ENCODE peak calls at places on chromosome 19, in nine cellular contexts. V, B, Z, F, T, M, O, J and A are unnamed samples.

GRCh38 chr19:43755256-43755801 is 567 bp upstream of the SMG9 start:
- DNase-seq in M (no peak), V (no peak), F (peak), Z (no peak), T (peak), O (no peak), J (peak), B (peak), A (peak)

GRCh38 chr19:15869109-15869555 is 28.7 kb downstream of the CYP4F2 start:
- DNase-seq in J (peak), V (peak), Z (no peak), O (no peak), T (peak), B (peak), M (no peak), F (peak), A (no peak)

GRCh38 chr19:10155834-10156233 is 36.1 kb upstream of the EIF3G start:
- DNase-seq in B (no peak), O (no peak), J (no peak), Z (no peak), M (no peak), T (peak), V (no peak), F (no peak), A (no peak)

GRCh38 chr19:13974073-13974472 is 21.8 kb downstream of the DCAF15 start:
- DNase-seq in F (no peak), T (peak), Z (no peak), B (no peak), J (peak), O (no peak), M (no peak), V (no peak), A (no peak)

GRCh38 chr19:47210689-47211316 is 20.2 kb downstream of the BBC3 start:
- DNase-seq in Z (no peak), B (peak), F (peak), O (no peak), V (peak), M (peak), J (peak), T (peak), A (peak)

GRCh38 chr19:38213911-38214625 is 10.0 kb downstream of the DPF1 start:
- DNase-seq in O (no peak), T (peak), B (peak), F (peak), Z (no peak), M (no peak), J (no peak), V (no peak), A (no peak)

GRCh38 chr19:41848666-41849065 is 3.8 kb downstream of the DMRTC2 start:
- DNase-seq in O (no peak), F (peak), M (no peak), Z (no peak), V (no peak), B (no peak), J (no peak), T (no peak), A (no peak)

GRCh38 chr19:42154471-42155323 is 22.5 kb upstream of the POU2F2 start:
- DNase-seq in V (no peak), B (no peak), Z (no peak), M (no peak), J (no peak), F (no peak), T (no peak), O (no peak), A (no peak)

GRCh38 chr19:2494447-2495129 is 18.7 kb downstream of the GADD45B start:
- DNase-seq in T (peak), O (peak), B (peak), Z (no peak), M (no peak), J (peak), V (no peak), F (peak), A (peak)

GRCh38 chr19:45172611-45173208 is 5.3 kb downstream of the TRAPPC6A start:
- DNase-seq in M (no peak), T (no peak), V (no peak), F (no peak), Z (no peak), O (no peak), J (no peak), B (no peak), A (no peak)

GRCh38 chr19:40705950-40706619 is 10.6 kb downstream of the COQ8B start:
- DNase-seq in Z (no peak), M (no peak), T (no peak), O (no peak), J (no peak), B (no peak), V (no peak), F (no peak), A (no peak)

GRCh38 chr19:34881982-34882381 is 44.7 kb upstream of the ZNF30 start:
- DNase-seq in T (peak), O (no peak), M (no peak), B (no peak), J (no peak), Z (no peak), F (no peak), V (no peak), A (no peak)

GRCh38 chr19:30309983-30310805 is 62.0 kb upstream of the ZNF536 start:
- DNase-seq in B (no peak), T (no peak), V (no peak), M (no peak), Z (no peak), O (no peak), F (no peak), J (no peak), A (no peak)

GRCh38 chr19:11505504-11506100 is at the start of gene ZNF653:
- DNase-seq in T (peak), Z (no peak), B (peak), F (peak), O (peak), J (peak), M (peak), V (no peak), A (peak)

GRCh38 chr19:41269571-41269970 is 5.4 kb downstream of the HNRNPUL1 start:
- DNase-seq in F (no peak), M (no peak), B (no peak), T (no peak), V (no peak), Z (no peak), J (no peak), O (no peak), A (no peak)

GRCh38 chr19:55228015-55228391 is 560 bp downstream of the TMEM86B start:
- DNase-seq in B (no peak), Z (no peak), M (no peak), V (no peak), T (no peak), O (no peak), F (no peak), J (no peak), A (no peak)

GRCh38 chr19:53192771-53193533 is at the start of gene ZNF665:
- DNase-seq in J (peak), F (peak), B (peak), O (peak), Z (no peak), V (no peak), M (peak), T (peak), A (peak)

GRCh38 chr19:719081-719512 is 10.4 kb downstream of the PALM start:
- DNase-seq in J (peak), Z (no peak), F (peak), V (no peak), T (peak), B (no peak), O (no peak), M (no peak), A (no peak)

GRCh38 chr19:56637976-56638555 is 4.9 kb upstream of the SMIM17 start:
- DNase-seq in V (no peak), M (peak), T (peak), O (no peak), J (peak), Z (peak), B (peak), F (peak), A (peak)

GRCh38 chr19:3671680-3672574 is 28.3 kb downstream of the PIP5K1C start:
- DNase-seq in Z (no peak), J (no peak), B (no peak), M (no peak), F (peak), O (no peak), T (peak), V (no peak), A (no peak)

GRCh38 chr19:38233740-38234251 is 9.8 kb upstream of the DPF1 start:
- DNase-seq in F (peak), J (peak), M (peak), O (no peak), Z (no peak), B (peak), T (peak), V (no peak), A (peak)

GRCh38 chr19:9362905-9363304 is at the start of gene ZNF177:
- DNase-seq in O (no peak), M (no peak), T (peak), B (peak), V (no peak), F (no peak), J (no peak), Z (no peak), A (no peak)

DNA sequence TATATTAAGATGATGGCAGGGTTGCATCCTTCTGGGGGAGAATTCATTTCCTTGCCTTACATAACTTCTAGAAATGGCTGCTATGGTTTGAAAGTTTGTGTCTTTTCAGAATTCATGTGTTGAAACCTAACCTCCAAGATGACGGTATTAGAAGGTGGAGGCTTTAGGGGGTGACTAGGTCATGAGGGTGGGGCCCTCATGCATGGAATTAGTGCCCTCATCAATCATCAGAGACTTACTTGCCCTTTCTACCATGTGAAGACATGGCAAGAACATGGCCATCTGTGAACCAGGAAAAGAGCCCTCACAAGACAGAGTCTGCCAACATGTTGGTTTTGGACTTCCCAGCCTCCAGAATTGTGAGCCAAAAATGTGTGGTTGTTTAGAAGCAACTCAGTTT is 14.8 kb upstream of the FCER2 start:
- DNase-seq in O (no peak), T (no peak), Z (no peak), V (no peak), J (no peak), M (no peak), F (no peak), B (no peak), A (no peak)
- TF ChIP-seq CTCF in O (no peak), T (no peak), Z (no peak), V (no peak), J (no peak), M (no peak), F (no peak), B (no peak), A (no peak)

GRCh38 chr19:46202426-46202825 is 27.1 kb upstream of the IGFL1 start:
- DNase-seq in F (no peak), M (no peak), V (no peak), Z (no peak), T (no peak), J (no peak), O (no peak), B (no peak), A (no peak)
- TF ChIP-seq CTCF in F (no peak), M (no peak), V (no peak), Z (no peak), T (no peak), J (no peak), O (no peak), B (no peak), A (no peak)

DNA sequence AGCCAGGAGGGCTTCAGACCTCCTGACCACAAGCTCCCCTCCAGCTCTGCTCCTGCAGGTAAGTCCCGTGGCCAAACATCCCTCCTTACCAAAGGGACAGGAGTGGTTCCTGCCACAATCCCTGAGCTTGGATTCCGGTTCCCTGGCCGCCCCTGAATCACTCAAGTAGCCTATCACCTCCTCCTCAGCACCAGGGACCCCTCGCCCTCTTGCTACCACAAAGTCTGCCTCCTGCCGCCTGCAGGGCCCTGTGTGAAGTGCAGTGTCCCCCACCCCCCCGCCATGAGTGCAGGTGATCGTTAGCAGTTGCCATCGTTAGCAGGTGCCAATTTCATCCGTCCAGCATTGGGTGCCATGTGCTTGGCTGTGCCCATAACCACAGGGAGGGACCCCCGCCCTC is 40.8 kb upstream of the RANBP3 start:
- DNase-seq in J (no peak), F (peak), V (no peak), O (no peak), Z (no peak), M (no peak), T (no peak), B (no peak), A (no peak)
- TF ChIP-seq CTCF in J (no peak), F (no peak), V (no peak), O (no peak), Z (peak), M (peak), T (peak), B (peak), A (no peak)

GRCh38 chr19:36032251-36033104 is at the start of gene CLIP3:
- DNase-seq in J (no peak), V (no peak), F (peak), M (peak), Z (no peak), O (peak), T (peak), B (peak), A (no peak)
- TF ChIP-seq CTCF in J (no peak), V (no peak), F (no peak), M (no peak), Z (peak), O (no peak), T (peak), B (peak), A (no peak)

GRCh38 chr19:49423278-49423984 is at the start of gene PTH2:
- DNase-seq in M (no peak), V (no peak), T (no peak), B (no peak), F (no peak), Z (no peak), O (no peak), J (no peak), A (no peak)

GRCh38 chr19:49421039-49421877 is 2.0 kb downstream of the PTH2 start:
- DNase-seq in B (peak), F (peak), J (peak), T (peak), M (no peak), V (no peak), O (no peak), Z (no peak), A (peak)

GRCh38 chr19:49421878-49422202 is 1.4 kb downstream of the PTH2 start:
- DNase-seq in Z (no peak), B (no peak), J (no peak), V (no peak), T (no peak), O (no peak), F (no peak), M (no peak), A (no peak)

GRCh38 chr19:49423985-49424303 is 703 bp upstream of the PTH2 start:
- DNase-seq in T (no peak), J (no peak), B (no peak), F (no peak), O (no peak), M (no peak), Z (no peak), V (no peak), A (no peak)

DNA sequence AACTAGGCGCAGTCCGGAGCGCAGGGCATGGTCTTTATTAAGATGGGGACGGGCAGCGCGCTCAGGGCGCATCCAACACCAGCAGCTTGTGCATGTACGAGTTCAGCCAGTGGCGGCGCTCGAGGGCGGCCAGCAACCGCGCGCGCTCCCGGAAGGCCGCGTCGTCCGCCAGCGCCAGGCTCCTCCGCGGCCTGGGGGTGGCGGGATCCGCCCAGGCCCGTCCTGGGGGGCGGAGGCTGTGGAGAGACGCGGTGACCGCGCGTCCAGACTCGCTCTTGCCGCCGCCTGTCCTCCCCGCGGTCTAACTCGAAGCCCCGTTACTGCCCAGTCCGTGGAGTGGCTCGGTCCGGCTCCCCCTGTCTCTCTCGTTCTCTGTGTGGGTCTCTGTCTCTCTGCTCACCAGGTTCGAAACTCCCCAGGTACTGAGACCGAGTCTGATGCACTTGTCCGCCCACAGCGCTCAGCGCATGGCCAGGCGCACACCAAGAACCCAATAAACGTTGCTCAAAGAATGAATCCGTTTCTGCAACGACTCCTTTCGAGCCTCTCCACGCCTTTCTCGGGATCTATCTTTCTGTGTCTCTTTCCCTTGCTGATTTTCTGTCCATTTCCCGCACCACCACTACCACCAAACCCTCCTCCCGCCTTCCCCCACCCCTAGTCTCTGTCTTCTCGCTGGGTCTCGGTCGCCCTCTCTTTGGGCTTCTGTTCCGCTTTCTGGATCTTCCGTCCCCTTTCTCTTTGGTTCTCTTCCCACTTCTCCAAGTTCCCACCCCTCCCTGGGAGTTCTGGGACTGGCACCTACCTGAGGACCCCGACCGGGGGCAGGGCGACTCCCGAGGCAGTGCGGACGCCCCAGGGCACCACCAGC is 599 bp downstream of the PTH2 start:
- DNase-seq in V (no peak), M (no peak), Z (no peak), T (peak), J (no peak), F (peak), B (no peak), O (no peak), A (no peak)
- TF ChIP-seq CTCF in V (peak), M (peak), Z (peak), T (peak), J (no peak), F (peak), B (peak), O (no peak), A (no peak)

DNA sequence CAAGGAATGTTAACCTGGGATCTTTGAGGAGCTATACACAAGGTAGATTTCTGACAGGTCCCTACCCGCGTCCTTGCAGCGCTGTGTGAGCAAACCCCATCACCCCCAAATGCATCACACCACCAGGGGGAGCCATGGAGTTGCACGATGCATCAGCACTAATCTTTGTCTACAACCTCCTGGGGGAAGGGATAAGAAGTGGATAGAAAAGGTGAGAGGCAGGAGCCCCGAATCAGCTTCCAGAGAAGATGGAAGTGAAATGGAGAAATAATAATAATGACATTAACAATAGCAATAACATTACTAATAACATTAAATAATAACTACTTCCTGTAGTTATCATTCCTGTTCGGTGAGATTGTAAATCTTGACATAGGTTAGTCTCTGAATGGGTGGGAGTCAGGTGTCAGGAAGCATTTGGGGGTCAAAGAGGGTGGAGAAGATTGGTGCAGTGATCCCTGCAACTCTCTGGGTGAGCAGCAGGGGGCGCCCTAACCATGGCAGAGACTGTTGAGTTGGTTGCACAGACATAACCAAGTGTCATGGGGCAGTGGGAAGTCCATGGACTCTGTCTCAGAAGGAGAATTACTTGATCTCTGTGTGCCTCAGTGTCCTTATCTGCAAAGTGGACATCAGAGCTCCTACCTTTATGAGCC is 16.5 kb downstream of the SIGLEC7 start:
- DNase-seq in O (no peak), M (no peak), V (peak), B (peak), F (peak), T (peak), Z (no peak), J (peak), A (peak)
- TF ChIP-seq CTCF in O (no peak), M (peak), V (peak), B (peak), F (peak), T (peak), Z (peak), J (no peak), A (no peak)